ENCODE peak calls at places on chromosomes 6 and 20, in four cellular contexts. Y, S, B and R are unnamed samples.

GRCh38 chr20:515696-516095 is 27.9 kb downstream of the CSNK2A1 start:
- DNase-seq in Y (no peak), B (no peak), S (no peak), R (no peak)

GRCh38 chr20:3874194-3874824 is 14.9 kb upstream of the PANK2 start:
- DNase-seq in S (no peak), Y (no peak), B (no peak), R (no peak)

GRCh38 chr6:35061102-35061615 is 80.0 kb downstream of the TCP11 start:
- DNase-seq in B (no peak), S (no peak), Y (no peak), R (no peak)

GRCh38 chr20:62208061-62208804 is 11.8 kb downstream of the HRH3 start:
- DNase-seq in S (no peak), Y (no peak), B (no peak), R (no peak)

GRCh38 chr6:7454696-7455095 is 65.1 kb downstream of the RIOK1 start:
- DNase-seq in B (no peak), S (no peak), Y (no peak), R (no peak)

GRCh38 chr6:19327246-19327645 is 509.9 kb upstream of the ID4 start:
- DNase-seq in Y (no peak), S (no peak), B (no peak), R (no peak)

GRCh38 chr6:164095056-164095455 is 680.5 kb downstream of the QKI start:
- DNase-seq in B (no peak), Y (no peak), S (no peak), R (no peak)

GRCh38 chr20:47306755-47307370 is 49.6 kb downstream of the ZMYND8 start:
- DNase-seq in S (no peak), B (no peak), Y (no peak), R (no peak)

GRCh38 chr6:16419636-16420331 is 181.4 kb downstream of the GMPR start:
- DNase-seq in B (no peak), S (no peak), Y (no peak), R (no peak)

GRCh38 chr20:3687655-3688054 is 5.8 kb upstream of the ADAM33 start:
- DNase-seq in Y (peak), B (no peak), S (peak), R (no peak)

GRCh38 chr20:32336918-32337347 is 21.2 kb upstream of the ASXL1 start:
- DNase-seq in S (peak), Y (peak), B (no peak), R (no peak)

GRCh38 chr6:33312361-33313104 is 1.3 kb downstream of the TAPBP start:
- DNase-seq in S (peak), B (peak), Y (peak), R (peak)

GRCh38 chr20:47733892-47734291 is 51.4 kb downstream of the SULF2 start:
- DNase-seq in S (no peak), B (no peak), Y (no peak), R (no peak)

GRCh38 chr6:110705543-110705942 is 109.7 kb downstream of the CDK19 start:
- DNase-seq in S (no peak), Y (no peak), B (no peak), R (no peak)

GRCh38 chr6:84422380-84422968 is 195.0 kb upstream of the CEP162 start:
- DNase-seq in B (peak), Y (peak), S (peak), R (no peak)

GRCh38 chr20:55667955-55668354 is 337.4 kb downstream of the CBLN4 start:
- DNase-seq in B (no peak), Y (no peak), S (no peak), R (no peak)

DNA sequence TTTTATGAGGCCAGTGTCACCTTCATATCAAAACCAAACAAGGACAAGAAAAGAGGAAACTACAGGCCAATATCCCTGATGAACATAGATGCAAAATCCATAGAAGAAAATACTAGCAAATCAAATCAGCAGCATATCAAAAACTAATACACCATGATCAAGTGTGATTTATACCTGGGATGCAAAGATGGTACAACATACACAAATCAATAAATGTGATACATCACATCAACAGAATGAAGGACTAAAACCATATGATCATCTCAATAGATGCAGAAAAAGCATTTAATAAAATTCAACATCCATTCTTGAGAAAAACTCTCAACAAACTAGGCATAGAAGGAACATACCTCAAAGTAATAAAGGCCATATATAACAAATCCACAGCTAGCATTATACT is 8.1 kb upstream of the GINM1 start:
- DNase-seq in S (no peak), B (no peak), Y (no peak), R (no peak)
- TF ChIP-seq POLR2A in S (no peak), B (no peak), Y (no peak), R (no peak)

GRCh38 chr6:52516269-52516668 is 60.6 kb downstream of the TRAM2 start:
- DNase-seq in Y (no peak), B (no peak), S (no peak), R (no peak)

GRCh38 chr6:52516943-52517342 is 59.9 kb downstream of the TRAM2 start:
- DNase-seq in B (no peak), Y (no peak), S (no peak), R (no peak)

GRCh38 chr6:52519618-52520017 is 57.2 kb downstream of the TRAM2 start:
- DNase-seq in S (no peak), Y (no peak), B (no peak), R (no peak)

GRCh38 chr6:52518279-52518944 is 58.4 kb downstream of the TRAM2 start:
- DNase-seq in B (no peak), S (no peak), Y (no peak), R (no peak)

DNA sequence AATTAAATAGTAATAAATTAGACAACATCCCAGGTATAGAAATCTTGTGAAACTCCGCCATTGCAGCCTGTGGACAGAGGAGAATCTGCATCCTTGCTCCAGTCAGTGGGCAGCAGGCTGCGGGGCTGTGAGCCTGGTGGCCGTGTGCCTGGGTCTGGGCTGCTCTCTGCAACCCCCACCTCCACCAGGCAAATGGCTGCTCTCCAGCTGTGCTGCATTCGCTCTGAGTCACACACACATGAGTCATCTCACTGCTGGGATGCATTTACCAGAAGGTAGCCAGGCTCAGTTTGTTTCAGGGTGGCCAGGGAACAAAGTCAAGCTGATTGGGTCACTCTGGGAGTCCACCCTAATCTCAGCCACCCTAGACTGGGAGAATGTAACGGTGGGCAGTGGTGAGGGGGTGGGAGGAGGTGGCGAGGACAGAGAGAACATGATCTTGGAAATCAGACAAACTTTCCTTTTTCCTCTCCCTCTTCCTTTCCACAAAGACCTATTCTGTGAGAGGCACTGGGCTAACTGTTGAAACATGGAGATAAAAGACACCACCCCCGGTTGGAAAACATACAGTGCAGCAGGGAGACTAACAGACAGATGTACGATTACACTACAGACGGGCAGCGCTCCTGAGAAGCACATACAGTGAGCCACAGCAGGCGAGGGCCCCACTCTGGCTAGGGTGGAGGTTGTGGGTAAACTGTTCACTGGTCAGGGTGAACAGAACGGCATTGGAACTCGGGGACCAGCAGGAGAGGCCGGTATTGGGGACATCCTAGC is 59.2 kb downstream of the TRAM2 start:
- DNase-seq in B (peak), Y (peak), S (peak), R (peak)
- TF ChIP-seq POLR2A in B (peak), Y (no peak), S (peak), R (no peak)

GRCh38 chr6:29625337-29625930 is 7.5 kb downstream of the GABBR1 start:
- DNase-seq in S (no peak), Y (no peak), B (no peak), R (no peak)

GRCh38 chr6:29626948-29627761 is 5.8 kb downstream of the GABBR1 start:
- DNase-seq in Y (no peak), S (no peak), B (no peak), R (no peak)

GRCh38 chr6:29629571-29629970 is 3.4 kb downstream of the GABBR1 start:
- DNase-seq in S (no peak), Y (no peak), B (no peak), R (no peak)

GRCh38 chr6:29628419-29629281 is 4.3 kb downstream of the GABBR1 start:
- DNase-seq in Y (peak), S (peak), B (peak), R (peak)

GRCh38 chr6:29627762-29628418 is 5.1 kb downstream of the GABBR1 start:
- DNase-seq in S (no peak), Y (peak), B (peak), R (peak)
- TF ChIP-seq POLR2A in S (no peak), Y (no peak), B (peak), R (peak)

GRCh38 chr20:25586877-25587276 is 1.5 kb upstream of the NINL start:
- DNase-seq in Y (no peak), S (no peak), B (no peak), R (no peak)

GRCh38 chr20:25587536-25587935 is 2.2 kb upstream of the NINL start:
- DNase-seq in B (no peak), S (no peak), Y (no peak), R (no peak)

GRCh38 chr20:25588491-25588890 is 3.2 kb upstream of the NINL start:
- DNase-seq in S (no peak), Y (no peak), B (no peak), R (no peak)

GRCh38 chr20:25580711-25581110 is 4.6 kb downstream of the NINL start:
- DNase-seq in S (no peak), B (no peak), Y (no peak), R (peak)

GRCh38 chr20:25584905-25585704 is at the start of gene NINL:
- DNase-seq in Y (peak), B (peak), S (peak), R (peak)
- TF ChIP-seq POLR2A in Y (peak), B (peak), S (peak), R (peak)

DNA sequence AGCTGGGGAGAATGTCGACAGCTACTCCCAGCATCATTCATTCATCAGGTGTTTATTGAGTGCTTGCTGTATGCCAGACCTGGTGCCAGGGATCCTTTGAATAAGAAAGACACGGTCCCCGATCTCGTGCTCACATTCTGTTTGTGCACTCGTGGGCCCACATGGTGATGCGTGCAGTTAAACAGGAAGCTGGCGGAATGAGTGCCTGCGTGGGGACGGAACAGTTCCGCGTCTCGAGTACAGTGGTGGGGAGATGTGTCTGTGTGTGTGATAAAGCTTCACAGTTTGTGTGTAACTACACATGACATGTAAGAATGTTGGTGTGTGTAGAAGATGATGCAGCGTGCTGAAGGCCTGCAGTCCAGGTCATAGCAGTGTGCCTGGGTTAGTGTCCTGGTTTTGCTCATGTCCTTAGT is 6.5 kb downstream of the RBM38 start:
- DNase-seq in Y (no peak), S (no peak), B (no peak), R (no peak)
- TF ChIP-seq POLR2A in Y (no peak), S (no peak), B (no peak), R (no peak)

DNA sequence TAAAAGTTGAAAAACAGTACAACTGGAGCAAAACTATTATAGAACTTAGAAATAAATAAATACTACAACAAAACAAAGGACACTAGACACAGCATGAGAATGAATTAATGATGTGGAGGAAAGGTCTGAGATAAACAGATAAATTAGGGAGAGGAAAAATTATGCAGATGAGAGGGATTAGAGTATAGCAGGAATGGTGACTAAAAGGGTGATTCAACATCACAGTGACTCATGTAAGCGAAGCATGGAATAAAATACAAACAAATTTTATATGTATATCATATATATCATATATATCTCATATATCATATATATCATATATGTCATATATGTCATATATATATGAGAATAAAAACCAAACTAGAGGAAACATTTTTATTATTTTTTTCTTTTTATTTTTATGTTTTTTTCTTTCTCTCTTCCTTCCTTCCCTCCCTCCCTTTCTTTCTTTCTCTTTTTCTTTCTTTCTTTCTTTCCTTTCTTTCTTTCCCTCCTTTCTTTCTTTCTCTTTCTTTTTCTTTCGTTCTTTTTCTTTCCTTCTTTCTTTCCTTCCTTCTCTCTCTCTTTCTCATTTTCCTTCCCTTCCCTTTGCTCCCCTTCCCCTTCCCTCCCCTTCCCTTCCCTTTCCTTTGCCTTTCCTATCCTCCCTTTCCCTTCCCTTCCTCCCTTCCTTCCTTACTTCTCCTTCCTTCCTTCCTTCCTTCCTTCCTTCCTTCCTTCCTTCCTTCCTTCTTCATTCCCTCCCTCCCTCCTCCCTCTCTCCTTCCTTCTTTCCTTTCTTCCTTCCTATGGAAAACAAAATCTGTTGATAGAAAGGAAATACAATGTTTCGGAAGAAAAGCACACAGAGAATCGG is 1014.6 kb downstream of the GRIK2 start:
- DNase-seq in B (no peak), Y (no peak), S (no peak), R (no peak)
- TF ChIP-seq POLR2A in B (no peak), Y (no peak), S (no peak), R (no peak)

GRCh38 chr6:88662163-88662580 is 301.2 kb downstream of the RNGTT start:
- DNase-seq in Y (no peak), S (peak), B (peak), R (no peak)
- TF ChIP-seq POLR2A in Y (no peak), S (no peak), B (no peak), R (no peak)

GRCh38 chr6:125834347-125834746 is 43.6 kb downstream of the NCOA7 start:
- DNase-seq in Y (no peak), B (no peak), S (no peak), R (no peak)

GRCh38 chr6:125832396-125832795 is 41.6 kb downstream of the NCOA7 start:
- DNase-seq in B (no peak), Y (no peak), S (no peak), R (no peak)

GRCh38 chr6:125836466-125836865 is 45.7 kb downstream of the NCOA7 start:
- DNase-seq in B (no peak), Y (no peak), S (no peak), R (no peak)

GRCh38 chr6:125831660-125832059 is 40.9 kb downstream of the NCOA7 start:
- DNase-seq in B (no peak), Y (no peak), S (no peak), R (no peak)

GRCh38 chr6:125835221-125835744 is 44.5 kb downstream of the NCOA7 start:
- DNase-seq in S (no peak), B (no peak), Y (no peak), R (peak)
- TF ChIP-seq POLR2A in S (no peak), B (no peak), Y (no peak), R (no peak)

DNA sequence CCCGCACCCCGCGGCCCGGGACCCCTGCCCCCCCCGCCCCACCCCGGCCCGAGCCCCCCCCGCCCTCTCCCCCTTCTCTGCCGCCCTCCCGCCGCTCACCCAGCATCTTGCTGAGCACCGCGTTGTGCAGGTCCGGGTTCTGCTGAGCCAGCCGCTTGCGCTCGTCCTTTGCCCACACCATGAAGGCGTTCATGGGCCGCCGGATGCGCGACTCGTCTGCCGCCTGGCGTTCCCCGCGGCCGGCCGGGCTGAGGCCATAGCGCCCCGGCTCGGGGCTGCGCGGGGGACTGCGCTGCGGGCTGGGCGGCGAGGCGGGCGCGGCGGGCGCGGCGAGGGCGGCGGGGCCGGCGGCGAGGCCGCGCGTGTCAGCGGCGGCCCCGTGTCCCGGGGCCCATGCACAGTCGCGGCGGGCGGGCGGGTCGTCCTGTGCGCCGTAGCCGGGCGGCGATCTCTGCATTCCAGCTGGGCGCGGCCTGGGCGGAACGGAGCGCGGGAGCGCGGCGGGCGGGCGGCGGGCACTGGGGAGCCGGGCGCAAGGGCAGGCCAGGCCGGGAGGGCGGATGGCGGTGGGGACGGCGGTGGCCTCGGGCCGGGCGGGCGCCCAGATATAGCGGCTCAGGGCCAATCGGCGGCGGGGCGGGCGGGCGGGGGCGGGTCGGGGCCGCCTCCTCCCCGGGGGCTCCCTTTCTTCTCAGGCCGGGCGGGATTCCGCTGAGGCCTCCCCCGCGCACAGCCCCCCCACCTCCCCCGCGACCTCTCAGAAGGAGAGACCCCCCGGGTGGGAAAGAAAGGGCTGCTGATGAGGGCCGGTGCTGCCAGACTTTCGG is at the start of gene SOX18:
- DNase-seq in B (no peak), S (no peak), Y (no peak), R (no peak)
- TF ChIP-seq POLR2A in B (no peak), S (peak), Y (peak), R (no peak)